ENCODE peak calls at places on chromosome 2, in five cellular contexts. One of them, this sample, is unnamed.

GRCh38 chr2:157254041-157254440 is 3.5 kb upstream of the GALNT5 start:
- DNase-seq in dorsolateral prefrontal cortex: no peak
- DNase-seq in psoas muscle: no peak
- DNase-seq in OCI-LY7: no peak
- DNase-seq in colonic mucosa: no peak
- DNase-seq in this sample: no peak

GRCh38 chr2:2586068-2586776 is 255.1 kb upstream of the MYT1L start:
- DNase-seq in colonic mucosa: peak; percentile 12
- DNase-seq in OCI-LY7: no peak
- DNase-seq in psoas muscle: peak; percentile 27
- DNase-seq in dorsolateral prefrontal cortex: no peak
- DNase-seq in this sample: no peak

GRCh38 chr2:194867328-194867727 is 789.7 kb upstream of the SLC39A10 start:
- DNase-seq in colonic mucosa: no peak
- DNase-seq in dorsolateral prefrontal cortex: no peak
- DNase-seq in OCI-LY7: peak; percentile 40
- DNase-seq in psoas muscle: no peak
- DNase-seq in this sample: no peak

GRCh38 chr2:238101891-238102841 is 2.0 kb downstream of the ESPNL start:
- DNase-seq in colonic mucosa: no peak
- DNase-seq in OCI-LY7: no peak
- DNase-seq in dorsolateral prefrontal cortex: peak; percentile 13
- DNase-seq in psoas muscle: peak; percentile 46
- DNase-seq in this sample: no peak

GRCh38 chr2:168116448-168116847 is 130.9 kb downstream of the STK39 start:
- DNase-seq in dorsolateral prefrontal cortex: no peak
- DNase-seq in colonic mucosa: no peak
- DNase-seq in psoas muscle: no peak
- DNase-seq in OCI-LY7: no peak
- DNase-seq in this sample: no peak

GRCh38 chr2:157052685-157053224 is 204.8 kb upstream of the GALNT5 start:
- DNase-seq in OCI-LY7: no peak
- DNase-seq in colonic mucosa: no peak
- DNase-seq in dorsolateral prefrontal cortex: no peak
- DNase-seq in psoas muscle: no peak
- DNase-seq in this sample: no peak

GRCh38 chr2:219565130-219566080 is 5.9 kb downstream of the OBSL1 start:
- DNase-seq in OCI-LY7: no peak
- DNase-seq in colonic mucosa: no peak
- DNase-seq in dorsolateral prefrontal cortex: no peak
- DNase-seq in psoas muscle: no peak
- DNase-seq in this sample: no peak

GRCh38 chr2:23533014-23533730 is 148.2 kb downstream of the KLHL29 start:
- DNase-seq in colonic mucosa: no peak
- DNase-seq in OCI-LY7: no peak
- DNase-seq in dorsolateral prefrontal cortex: no peak
- DNase-seq in psoas muscle: no peak
- DNase-seq in this sample: no peak

GRCh38 chr2:209713219-209713618 is 58.4 kb upstream of the UNC80 start:
- DNase-seq in colonic mucosa: no peak
- DNase-seq in dorsolateral prefrontal cortex: no peak
- DNase-seq in OCI-LY7: no peak
- DNase-seq in psoas muscle: no peak
- DNase-seq in this sample: no peak

GRCh38 chr2:230723363-230723762 is 10.7 kb downstream of the CAB39 start:
- DNase-seq in dorsolateral prefrontal cortex: no peak
- DNase-seq in OCI-LY7: no peak
- DNase-seq in colonic mucosa: no peak
- DNase-seq in psoas muscle: no peak
- DNase-seq in this sample: no peak

GRCh38 chr2:15729709-15730544 is 138.3 kb downstream of the DDX1 start:
- DNase-seq in dorsolateral prefrontal cortex: no peak
- DNase-seq in OCI-LY7: no peak
- DNase-seq in psoas muscle: no peak
- DNase-seq in colonic mucosa: no peak
- DNase-seq in this sample: no peak

GRCh38 chr2:2229898-2230817 is 100.9 kb downstream of the MYT1L start:
- DNase-seq in psoas muscle: no peak
- DNase-seq in OCI-LY7: no peak
- DNase-seq in colonic mucosa: no peak
- DNase-seq in dorsolateral prefrontal cortex: peak; percentile 36
- DNase-seq in this sample: no peak

GRCh38 chr2:81171447-81171846 is 866.9 kb upstream of the LRRTM1 start:
- DNase-seq in psoas muscle: no peak
- DNase-seq in colonic mucosa: no peak
- DNase-seq in dorsolateral prefrontal cortex: no peak
- DNase-seq in OCI-LY7: no peak
- DNase-seq in this sample: no peak

GRCh38 chr2:238146884-238147544 is 8.5 kb downstream of the KLHL30 start:
- DNase-seq in dorsolateral prefrontal cortex: no peak
- DNase-seq in psoas muscle: no peak
- DNase-seq in OCI-LY7: peak; percentile 34
- DNase-seq in colonic mucosa: no peak
- DNase-seq in this sample: no peak

GRCh38 chr2:50535971-50536759 is 495.8 kb downstream of the NRXN1 start:
- DNase-seq in colonic mucosa: no peak
- DNase-seq in OCI-LY7: peak; percentile 26
- DNase-seq in dorsolateral prefrontal cortex: no peak
- DNase-seq in psoas muscle: no peak
- DNase-seq in this sample: no peak

GRCh38 chr2:188382107-188382506 is 90.4 kb downstream of the GULP1 start:
- DNase-seq in OCI-LY7: no peak
- DNase-seq in colonic mucosa: no peak
- DNase-seq in psoas muscle: no peak
- DNase-seq in dorsolateral prefrontal cortex: no peak
- DNase-seq in this sample: no peak

GRCh38 chr2:26938399-26938798 is 32.0 kb upstream of the MAPRE3 start:
- DNase-seq in OCI-LY7: no peak
- DNase-seq in dorsolateral prefrontal cortex: no peak
- DNase-seq in psoas muscle: no peak
- DNase-seq in colonic mucosa: no peak
- DNase-seq in this sample: no peak

GRCh38 chr2:52500561-52500960 is 1267.0 kb upstream of the CHAC2 start:
- DNase-seq in colonic mucosa: no peak
- DNase-seq in dorsolateral prefrontal cortex: no peak
- DNase-seq in psoas muscle: no peak
- DNase-seq in OCI-LY7: no peak
- DNase-seq in this sample: no peak

GRCh38 chr2:239302808-239303557 is 97.8 kb downstream of the HDAC4 start:
- DNase-seq in psoas muscle: no peak
- DNase-seq in colonic mucosa: no peak
- DNase-seq in dorsolateral prefrontal cortex: peak; percentile 28
- DNase-seq in OCI-LY7: no peak
- DNase-seq in this sample: no peak

GRCh38 chr2:56587456-56587855 is 403.7 kb downstream of the CCDC85A start:
- DNase-seq in psoas muscle: no peak
- DNase-seq in colonic mucosa: no peak
- DNase-seq in OCI-LY7: no peak
- DNase-seq in dorsolateral prefrontal cortex: no peak
- DNase-seq in this sample: no peak

GRCh38 chr2:6224267-6224666 is 532.1 kb downstream of the SOX11 start:
- DNase-seq in psoas muscle: no peak
- DNase-seq in dorsolateral prefrontal cortex: no peak
- DNase-seq in colonic mucosa: no peak
- DNase-seq in OCI-LY7: peak; percentile 83
- DNase-seq in this sample: peak; percentile 31

GRCh38 chr2:241550616-241551580 is 7.6 kb upstream of the BOK start:
- DNase-seq in colonic mucosa: no peak
- DNase-seq in psoas muscle: no peak
- DNase-seq in dorsolateral prefrontal cortex: no peak
- DNase-seq in OCI-LY7: no peak
- DNase-seq in this sample: no peak
- H3K4me3 ChIP-seq in colonic mucosa: no peak overlapping the region
- H3K4me3 ChIP-seq in psoas muscle: no peak overlapping the region
- H3K4me3 ChIP-seq in dorsolateral prefrontal cortex: no peak overlapping the region
- H3K4me3 ChIP-seq in OCI-LY7: no peak overlapping the region
- H3K4me3 ChIP-seq in this sample: no peak overlapping the region

GRCh38 chr2:208464205-208464604 is 57.6 kb downstream of the PTH2R start:
- DNase-seq in colonic mucosa: no peak
- DNase-seq in dorsolateral prefrontal cortex: no peak
- DNase-seq in OCI-LY7: no peak
- DNase-seq in psoas muscle: no peak
- DNase-seq in this sample: no peak

GRCh38 chr2:208467564-208467963 is 61.0 kb downstream of the PTH2R start:
- DNase-seq in colonic mucosa: no peak
- DNase-seq in dorsolateral prefrontal cortex: no peak
- DNase-seq in OCI-LY7: no peak
- DNase-seq in psoas muscle: no peak
- DNase-seq in this sample: no peak

GRCh38 chr2:208466920-208467298 is 60.3 kb downstream of the PTH2R start:
- DNase-seq in colonic mucosa: no peak
- DNase-seq in dorsolateral prefrontal cortex: no peak
- DNase-seq in psoas muscle: no peak
- DNase-seq in OCI-LY7: no peak
- DNase-seq in this sample: no peak

DNA sequence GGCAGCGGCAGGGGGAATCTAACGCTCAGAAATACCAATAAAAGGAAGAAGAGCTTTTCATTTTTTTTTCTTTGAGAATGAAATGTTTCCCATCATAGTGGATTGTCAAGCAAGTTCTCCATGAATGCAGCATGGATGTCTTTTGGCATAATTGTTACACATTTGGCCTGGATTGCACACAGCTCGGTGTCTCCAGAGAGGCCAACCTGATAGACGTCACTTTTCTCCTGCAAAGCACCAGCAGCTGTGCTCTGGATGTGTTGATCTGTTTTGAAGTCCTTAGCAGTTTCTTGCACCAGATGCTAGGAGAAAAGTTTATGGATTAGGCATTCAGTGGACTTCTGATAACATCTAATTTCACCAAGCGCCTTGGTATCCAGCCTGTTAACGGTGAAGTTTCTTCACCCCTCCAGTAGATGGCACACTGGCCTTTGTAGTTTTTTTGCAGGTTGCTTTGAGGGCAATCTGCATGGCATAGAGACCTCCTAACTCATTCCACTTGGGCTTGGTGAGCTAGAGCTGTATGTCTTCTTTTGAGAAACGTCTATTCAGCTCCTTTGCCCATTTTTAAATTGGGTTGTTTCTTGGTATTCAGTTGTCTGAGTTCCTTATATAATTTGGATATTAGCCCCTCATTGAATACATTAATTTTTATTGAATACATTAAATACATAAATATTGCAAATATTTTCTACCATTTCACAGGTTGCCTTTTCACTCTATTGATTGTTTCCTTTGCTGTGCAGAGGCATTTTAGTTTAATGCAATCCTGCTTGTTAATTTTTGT is 59.7 kb downstream of the PTH2R start:
- DNase-seq in OCI-LY7: peak; percentile 51
- DNase-seq in colonic mucosa: peak; percentile 39
- DNase-seq in psoas muscle: no peak
- DNase-seq in dorsolateral prefrontal cortex: no peak
- DNase-seq in this sample: peak; percentile 10
- TF ChIP-seq CTCF in OCI-LY7: peak; percentile 80
- TF ChIP-seq CTCF in colonic mucosa: peak; percentile 44
- TF ChIP-seq CTCF in psoas muscle: peak; percentile 38
- TF ChIP-seq CTCF in dorsolateral prefrontal cortex: peak; percentile 50
- TF ChIP-seq CTCF in this sample: peak; percentile 77

GRCh38 chr2:174326880-174327558 is 7.7 kb upstream of the SP9 start:
- DNase-seq in colonic mucosa: no peak
- DNase-seq in OCI-LY7: no peak
- DNase-seq in dorsolateral prefrontal cortex: no peak
- DNase-seq in psoas muscle: no peak
- DNase-seq in this sample: no peak

GRCh38 chr2:174325932-174326879 is 8.5 kb upstream of the SP9 start:
- DNase-seq in psoas muscle: peak; percentile 57
- DNase-seq in OCI-LY7: no peak
- DNase-seq in dorsolateral prefrontal cortex: no peak
- DNase-seq in colonic mucosa: no peak
- DNase-seq in this sample: no peak

GRCh38 chr2:174328309-174329156 is 6.2 kb upstream of the SP9 start:
- DNase-seq in dorsolateral prefrontal cortex: no peak
- DNase-seq in OCI-LY7: no peak
- DNase-seq in psoas muscle: no peak
- DNase-seq in colonic mucosa: no peak
- DNase-seq in this sample: no peak

GRCh38 chr2:174327958-174328308 is 6.8 kb upstream of the SP9 start:
- DNase-seq in colonic mucosa: no peak
- DNase-seq in OCI-LY7: no peak
- DNase-seq in psoas muscle: no peak
- DNase-seq in dorsolateral prefrontal cortex: no peak
- DNase-seq in this sample: no peak

DNA sequence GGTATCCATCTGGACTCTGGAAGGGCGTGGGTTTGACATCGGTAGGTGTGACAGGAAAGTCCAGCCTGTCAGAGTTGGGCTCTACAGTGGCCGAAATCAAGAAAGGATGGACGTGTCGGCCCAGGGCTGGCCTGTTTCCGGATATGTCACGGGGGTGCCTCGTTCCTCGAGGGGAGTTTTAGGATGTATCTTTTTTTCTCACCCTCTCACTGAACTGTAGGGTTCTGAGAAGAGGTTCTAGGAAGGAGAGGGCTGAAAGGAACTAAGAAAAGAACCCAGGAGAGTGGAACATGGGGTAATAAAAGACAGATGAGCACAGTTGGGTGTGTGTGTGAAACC is 7.2 kb upstream of the SP9 start:
- DNase-seq in dorsolateral prefrontal cortex: no peak
- DNase-seq in OCI-LY7: no peak
- DNase-seq in psoas muscle: no peak
- DNase-seq in colonic mucosa: no peak
- DNase-seq in this sample: no peak
- H3K4me3 ChIP-seq in dorsolateral prefrontal cortex: no peak overlapping the region
- H3K4me3 ChIP-seq in OCI-LY7: no peak overlapping the region
- H3K4me3 ChIP-seq in psoas muscle: peak overlapping the region; percentile 75
- H3K4me3 ChIP-seq in colonic mucosa: no peak overlapping the region
- H3K4me3 ChIP-seq in this sample: no peak overlapping the region

GRCh38 chr2:20288941-20289340 is 61.7 kb downstream of the PUM2 start:
- DNase-seq in colonic mucosa: no peak
- DNase-seq in OCI-LY7: no peak
- DNase-seq in psoas muscle: no peak
- DNase-seq in dorsolateral prefrontal cortex: no peak
- DNase-seq in this sample: no peak

GRCh38 chr2:20291846-20292408 is 58.7 kb downstream of the PUM2 start:
- DNase-seq in OCI-LY7: no peak
- DNase-seq in dorsolateral prefrontal cortex: no peak
- DNase-seq in colonic mucosa: no peak
- DNase-seq in psoas muscle: no peak
- DNase-seq in this sample: no peak

GRCh38 chr2:20294231-20294630 is 56.4 kb downstream of the PUM2 start:
- DNase-seq in OCI-LY7: no peak
- DNase-seq in colonic mucosa: no peak
- DNase-seq in dorsolateral prefrontal cortex: no peak
- DNase-seq in psoas muscle: no peak
- DNase-seq in this sample: no peak

GRCh38 chr2:20292984-20293383 is 57.7 kb downstream of the PUM2 start:
- DNase-seq in colonic mucosa: no peak
- DNase-seq in psoas muscle: no peak
- DNase-seq in OCI-LY7: no peak
- DNase-seq in dorsolateral prefrontal cortex: no peak
- DNase-seq in this sample: no peak

DNA sequence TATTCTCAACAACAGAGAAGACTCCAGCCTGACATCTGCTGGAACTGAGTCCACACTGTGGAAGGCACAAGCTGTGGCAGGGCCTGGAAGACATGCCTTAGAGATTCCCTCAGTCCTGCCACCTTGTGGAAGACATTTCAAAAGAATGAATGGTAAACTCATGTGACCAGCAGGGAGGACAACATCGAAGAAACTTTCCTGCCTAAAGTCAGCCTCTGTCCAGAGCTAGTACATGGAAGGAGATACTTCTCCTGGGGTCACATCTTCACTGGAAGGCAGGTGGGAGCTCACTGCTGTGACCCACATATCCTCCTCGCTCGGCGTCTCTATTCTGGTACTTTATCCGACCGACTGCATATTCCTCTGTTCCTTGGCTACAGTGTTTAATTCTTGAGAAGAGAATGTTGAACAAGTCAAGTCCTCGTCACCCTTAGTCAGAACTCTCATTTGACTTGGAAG is 59.5 kb downstream of the PUM2 start:
- DNase-seq in colonic mucosa: peak; percentile 69
- DNase-seq in OCI-LY7: peak; percentile 46
- DNase-seq in psoas muscle: no peak
- DNase-seq in dorsolateral prefrontal cortex: peak; percentile 41
- DNase-seq in this sample: peak; percentile 12
- TF ChIP-seq CTCF in colonic mucosa: no peak
- TF ChIP-seq CTCF in OCI-LY7: peak; percentile 70
- TF ChIP-seq CTCF in psoas muscle: peak; percentile 54
- TF ChIP-seq CTCF in dorsolateral prefrontal cortex: peak; percentile 64
- TF ChIP-seq CTCF in this sample: peak; percentile 41